ENCODE peak calls at places on chromosome 9, in ten cellular contexts. One of them, this sample, is unnamed.

GRCh38 chr9:121748080-121748479 is 96.6 kb downstream of the DAB2IP start:
- DNase-seq in ovary: peak
- DNase-seq in endodermal cell: no peak
- DNase-seq in A549: no peak
- DNase-seq in cardiac muscle cell: no peak
- DNase-seq in progenitor cell of endocrine pancreas: no peak
- DNase-seq in heart right ventricle: no peak
- DNase-seq in choroid plexus epithelial cell: no peak
- DNase-seq in coronary artery: no peak
- DNase-seq in fibroblast of lung: peak
- DNase-seq in this sample: no peak

GRCh38 chr9:120308495-120308894 is 271.5 kb downstream of the CDK5RAP2 start:
- DNase-seq in ovary: no peak
- DNase-seq in endodermal cell: peak
- DNase-seq in A549: no peak
- DNase-seq in cardiac muscle cell: no peak
- DNase-seq in progenitor cell of endocrine pancreas: no peak
- DNase-seq in heart right ventricle: no peak
- DNase-seq in choroid plexus epithelial cell: no peak
- DNase-seq in coronary artery: no peak
- DNase-seq in fibroblast of lung: no peak
- DNase-seq in this sample: no peak

GRCh38 chr9:27497883-27498553 is 26.1 kb upstream of the IFNK start:
- DNase-seq in ovary: no peak
- DNase-seq in endodermal cell: no peak
- DNase-seq in A549: no peak
- DNase-seq in cardiac muscle cell: no peak
- DNase-seq in progenitor cell of endocrine pancreas: no peak
- DNase-seq in heart right ventricle: no peak
- DNase-seq in choroid plexus epithelial cell: no peak
- DNase-seq in coronary artery: no peak
- DNase-seq in fibroblast of lung: no peak
- DNase-seq in this sample: no peak

GRCh38 chr9:124733964-124734740 is 37.0 kb downstream of the NR6A1 start:
- DNase-seq in ovary: no peak
- DNase-seq in endodermal cell: no peak
- DNase-seq in A549: no peak
- DNase-seq in cardiac muscle cell: no peak
- DNase-seq in progenitor cell of endocrine pancreas: no peak
- DNase-seq in heart right ventricle: no peak
- DNase-seq in choroid plexus epithelial cell: no peak
- DNase-seq in coronary artery: no peak
- DNase-seq in fibroblast of lung: no peak
- DNase-seq in this sample: no peak

GRCh38 chr9:84140535-84141101 is 160.0 kb downstream of the RMI1 start:
- DNase-seq in ovary: peak
- DNase-seq in endodermal cell: peak
- DNase-seq in A549: no peak
- DNase-seq in cardiac muscle cell: peak
- DNase-seq in progenitor cell of endocrine pancreas: peak
- DNase-seq in heart right ventricle: peak
- DNase-seq in choroid plexus epithelial cell: peak
- DNase-seq in coronary artery: no peak
- DNase-seq in fibroblast of lung: peak
- DNase-seq in this sample: no peak

GRCh38 chr9:31142456-31142855 is 1242.0 kb upstream of the ACO1 start:
- DNase-seq in ovary: no peak
- DNase-seq in endodermal cell: no peak
- DNase-seq in A549: no peak
- DNase-seq in cardiac muscle cell: no peak
- DNase-seq in progenitor cell of endocrine pancreas: no peak
- DNase-seq in heart right ventricle: no peak
- DNase-seq in choroid plexus epithelial cell: no peak
- DNase-seq in coronary artery: no peak
- DNase-seq in fibroblast of lung: no peak
- DNase-seq in this sample: no peak

GRCh38 chr9:123483191-123483803 is 127.3 kb downstream of the CRB2 start:
- DNase-seq in ovary: no peak
- DNase-seq in endodermal cell: peak
- DNase-seq in A549: no peak
- DNase-seq in cardiac muscle cell: no peak
- DNase-seq in progenitor cell of endocrine pancreas: no peak
- DNase-seq in heart right ventricle: no peak
- DNase-seq in choroid plexus epithelial cell: no peak
- DNase-seq in coronary artery: no peak
- DNase-seq in fibroblast of lung: no peak
- DNase-seq in this sample: no peak

GRCh38 chr9:89436963-89437625 is 60.8 kb downstream of the SEMA4D start:
- DNase-seq in ovary: no peak
- DNase-seq in endodermal cell: peak
- DNase-seq in A549: no peak
- DNase-seq in cardiac muscle cell: no peak
- DNase-seq in progenitor cell of endocrine pancreas: no peak
- DNase-seq in heart right ventricle: no peak
- DNase-seq in choroid plexus epithelial cell: no peak
- DNase-seq in coronary artery: no peak
- DNase-seq in fibroblast of lung: no peak
- DNase-seq in this sample: no peak

GRCh38 chr9:82679488-82679887 is 383.5 kb downstream of the RASEF start:
- DNase-seq in ovary: no peak
- DNase-seq in endodermal cell: no peak
- DNase-seq in A549: no peak
- DNase-seq in cardiac muscle cell: no peak
- DNase-seq in progenitor cell of endocrine pancreas: no peak
- DNase-seq in heart right ventricle: no peak
- DNase-seq in choroid plexus epithelial cell: no peak
- DNase-seq in coronary artery: no peak
- DNase-seq in fibroblast of lung: no peak
- DNase-seq in this sample: no peak

GRCh38 chr9:133931059-133931458 is 61.1 kb downstream of the VAV2 start:
- DNase-seq in ovary: no peak
- DNase-seq in endodermal cell: no peak
- DNase-seq in A549: no peak
- DNase-seq in cardiac muscle cell: no peak
- DNase-seq in progenitor cell of endocrine pancreas: no peak
- DNase-seq in heart right ventricle: no peak
- DNase-seq in choroid plexus epithelial cell: no peak
- DNase-seq in coronary artery: no peak
- DNase-seq in fibroblast of lung: no peak
- DNase-seq in this sample: no peak

DNA sequence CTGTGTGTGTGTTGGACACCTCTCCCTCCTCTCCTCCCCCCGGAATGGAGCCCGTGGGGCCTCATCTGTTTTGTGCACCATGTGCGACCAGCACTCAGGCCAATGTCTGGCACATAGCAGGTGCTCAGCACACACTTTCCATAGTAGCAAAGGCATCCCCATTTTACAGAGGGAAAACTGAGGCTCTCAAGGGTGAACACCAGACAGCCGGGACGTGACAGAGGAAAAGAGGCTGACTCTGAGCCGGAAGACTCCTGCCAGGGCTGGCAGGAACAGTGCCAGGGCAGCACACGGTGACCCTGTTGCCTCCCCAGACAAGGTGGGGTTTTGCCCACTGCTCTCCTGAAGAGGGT is 1.8 kb upstream of the AGPAT2 start:
- DNase-seq in ovary: no peak
- DNase-seq in endodermal cell: no peak
- DNase-seq in A549: no peak
- DNase-seq in cardiac muscle cell: no peak
- DNase-seq in progenitor cell of endocrine pancreas: no peak
- DNase-seq in heart right ventricle: no peak
- DNase-seq in choroid plexus epithelial cell: no peak
- DNase-seq in coronary artery: no peak
- DNase-seq in fibroblast of lung: no peak
- DNase-seq in this sample: no peak
- TF ChIP-seq CTCF in ovary: no peak
- TF ChIP-seq CTCF in endodermal cell: no peak
- TF ChIP-seq CTCF in A549: no peak
- TF ChIP-seq CTCF in cardiac muscle cell: no peak
- TF ChIP-seq CTCF in progenitor cell of endocrine pancreas: no peak
- TF ChIP-seq CTCF in heart right ventricle: no peak
- TF ChIP-seq CTCF in choroid plexus epithelial cell: no peak
- TF ChIP-seq CTCF in coronary artery: no peak
- TF ChIP-seq CTCF in fibroblast of lung: no peak
- TF ChIP-seq CTCF in this sample: no peak

GRCh38 chr9:104810421-104811339 is 46.8 kb downstream of the NIPSNAP3B start:
- DNase-seq in ovary: no peak
- DNase-seq in endodermal cell: peak
- DNase-seq in A549: peak
- DNase-seq in cardiac muscle cell: no peak
- DNase-seq in progenitor cell of endocrine pancreas: no peak
- DNase-seq in heart right ventricle: no peak
- DNase-seq in choroid plexus epithelial cell: peak
- DNase-seq in coronary artery: no peak
- DNase-seq in fibroblast of lung: peak
- DNase-seq in this sample: no peak

GRCh38 chr9:104802906-104803305 is 39.0 kb downstream of the NIPSNAP3B start:
- DNase-seq in ovary: no peak
- DNase-seq in endodermal cell: no peak
- DNase-seq in A549: no peak
- DNase-seq in cardiac muscle cell: no peak
- DNase-seq in progenitor cell of endocrine pancreas: no peak
- DNase-seq in heart right ventricle: no peak
- DNase-seq in choroid plexus epithelial cell: no peak
- DNase-seq in coronary artery: no peak
- DNase-seq in fibroblast of lung: no peak
- DNase-seq in this sample: no peak

GRCh38 chr9:104805441-104805840 is 41.5 kb downstream of the NIPSNAP3B start:
- DNase-seq in ovary: no peak
- DNase-seq in endodermal cell: no peak
- DNase-seq in A549: no peak
- DNase-seq in cardiac muscle cell: no peak
- DNase-seq in progenitor cell of endocrine pancreas: no peak
- DNase-seq in heart right ventricle: no peak
- DNase-seq in choroid plexus epithelial cell: no peak
- DNase-seq in coronary artery: no peak
- DNase-seq in fibroblast of lung: no peak
- DNase-seq in this sample: no peak

DNA sequence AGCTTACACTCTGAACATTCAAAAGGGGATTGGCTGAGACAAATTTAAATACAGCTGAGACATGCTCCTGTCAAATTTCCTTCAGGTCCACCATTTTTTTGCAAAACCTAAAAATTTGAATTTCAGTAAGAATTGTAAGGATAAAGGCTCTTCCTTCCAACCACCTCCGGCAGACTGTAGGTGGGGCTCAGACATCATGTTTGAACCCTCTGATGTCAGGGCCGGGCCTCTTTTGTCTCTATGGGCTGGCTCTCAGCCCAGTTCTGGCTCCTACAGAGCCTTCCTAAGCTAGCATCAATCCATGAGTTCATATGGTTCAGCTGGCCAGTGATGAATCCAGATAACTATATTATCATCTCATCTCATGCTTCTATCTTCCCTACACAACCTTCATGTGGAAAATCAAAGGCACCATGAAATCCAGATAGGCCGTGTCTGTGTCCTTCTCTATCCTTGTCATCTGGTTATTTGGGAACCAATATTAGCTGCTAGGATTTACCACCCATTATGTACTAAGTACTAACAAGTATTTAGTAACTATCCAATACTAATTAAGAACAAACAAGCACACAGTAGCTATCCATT is 44.2 kb downstream of the NIPSNAP3B start:
- DNase-seq in ovary: peak
- DNase-seq in endodermal cell: peak
- DNase-seq in A549: no peak
- DNase-seq in cardiac muscle cell: no peak
- DNase-seq in progenitor cell of endocrine pancreas: no peak
- DNase-seq in heart right ventricle: no peak
- DNase-seq in choroid plexus epithelial cell: peak
- DNase-seq in coronary artery: no peak
- DNase-seq in fibroblast of lung: peak
- DNase-seq in this sample: no peak
- TF ChIP-seq CTCF in ovary: no peak
- TF ChIP-seq CTCF in endodermal cell: peak
- TF ChIP-seq CTCF in A549: peak
- TF ChIP-seq CTCF in cardiac muscle cell: peak
- TF ChIP-seq CTCF in progenitor cell of endocrine pancreas: peak
- TF ChIP-seq CTCF in heart right ventricle: peak
- TF ChIP-seq CTCF in choroid plexus epithelial cell: peak
- TF ChIP-seq CTCF in coronary artery: no peak
- TF ChIP-seq CTCF in fibroblast of lung: no peak
- TF ChIP-seq CTCF in this sample: no peak

GRCh38 chr9:33081128-33081851 is 4.8 kb upstream of the SMU1 start:
- DNase-seq in ovary: peak
- DNase-seq in endodermal cell: peak
- DNase-seq in A549: peak
- DNase-seq in cardiac muscle cell: peak
- DNase-seq in progenitor cell of endocrine pancreas: no peak
- DNase-seq in heart right ventricle: no peak
- DNase-seq in choroid plexus epithelial cell: peak
- DNase-seq in coronary artery: no peak
- DNase-seq in fibroblast of lung: peak
- DNase-seq in this sample: peak
- TF ChIP-seq CTCF in ovary: peak
- TF ChIP-seq CTCF in endodermal cell: peak
- TF ChIP-seq CTCF in A549: peak
- TF ChIP-seq CTCF in cardiac muscle cell: peak
- TF ChIP-seq CTCF in progenitor cell of endocrine pancreas: peak
- TF ChIP-seq CTCF in heart right ventricle: peak
- TF ChIP-seq CTCF in choroid plexus epithelial cell: peak
- TF ChIP-seq CTCF in coronary artery: peak
- TF ChIP-seq CTCF in fibroblast of lung: peak
- TF ChIP-seq CTCF in this sample: peak

GRCh38 chr9:137011130-137011529 is 14.8 kb upstream of the CLIC3 start:
- DNase-seq in ovary: no peak
- DNase-seq in endodermal cell: no peak
- DNase-seq in A549: no peak
- DNase-seq in cardiac muscle cell: no peak
- DNase-seq in progenitor cell of endocrine pancreas: no peak
- DNase-seq in heart right ventricle: no peak
- DNase-seq in choroid plexus epithelial cell: no peak
- DNase-seq in coronary artery: no peak
- DNase-seq in fibroblast of lung: no peak
- DNase-seq in this sample: no peak
- TF ChIP-seq CTCF in ovary: no peak
- TF ChIP-seq CTCF in endodermal cell: no peak
- TF ChIP-seq CTCF in A549: no peak
- TF ChIP-seq CTCF in cardiac muscle cell: no peak
- TF ChIP-seq CTCF in progenitor cell of endocrine pancreas: no peak
- TF ChIP-seq CTCF in heart right ventricle: no peak
- TF ChIP-seq CTCF in choroid plexus epithelial cell: no peak
- TF ChIP-seq CTCF in coronary artery: no peak
- TF ChIP-seq CTCF in fibroblast of lung: no peak
- TF ChIP-seq CTCF in this sample: no peak

GRCh38 chr9:136718463-136719211 is 6.3 kb downstream of the DIPK1B start:
- DNase-seq in ovary: no peak
- DNase-seq in endodermal cell: no peak
- DNase-seq in A549: no peak
- DNase-seq in cardiac muscle cell: no peak
- DNase-seq in progenitor cell of endocrine pancreas: no peak
- DNase-seq in heart right ventricle: no peak
- DNase-seq in choroid plexus epithelial cell: no peak
- DNase-seq in coronary artery: no peak
- DNase-seq in fibroblast of lung: no peak
- DNase-seq in this sample: peak
- TF ChIP-seq CTCF in ovary: no peak
- TF ChIP-seq CTCF in endodermal cell: no peak
- TF ChIP-seq CTCF in A549: no peak
- TF ChIP-seq CTCF in cardiac muscle cell: no peak
- TF ChIP-seq CTCF in progenitor cell of endocrine pancreas: no peak
- TF ChIP-seq CTCF in heart right ventricle: no peak
- TF ChIP-seq CTCF in choroid plexus epithelial cell: no peak
- TF ChIP-seq CTCF in coronary artery: no peak
- TF ChIP-seq CTCF in fibroblast of lung: no peak
- TF ChIP-seq CTCF in this sample: no peak